ENCODE peak calls at places on chromosomes 12 and 14, in seven cellular contexts. O is WTC11, Y is spleen, L is MCF 10A, X is GM10248, Z is BE2C, M is NB4. R is an unnamed sample.

GRCh38 chr14:64745511-64746041 is 41.4 kb downstream of the PLEKHG3 start:
- DNase-seq in O (no peak), Y (no peak), L (no peak), X (no peak), Z (no peak), M (no peak), R (no peak)

GRCh38 chr14:106578479-106578878 is 1052.1 kb downstream of the TMEM121 start:
- DNase-seq in O (no peak), Y (peak; percentile 72), L (no peak), X (no peak), Z (no peak), M (peak; percentile 20), R (no peak)

GRCh38 chr14:77284066-77284855 is 13.3 kb upstream of the NGB start:
- DNase-seq in O (no peak), Y (no peak), L (no peak), X (no peak), Z (no peak), M (no peak), R (no peak)

GRCh38 chr12:47982311-47982710 is 18.9 kb downstream of the TMEM106C start:
- DNase-seq in O (no peak), Y (peak; percentile 59), L (no peak), X (no peak), Z (no peak), M (no peak), R (no peak)

GRCh38 chr12:120007272-120007671 is 18.2 kb downstream of the BICDL1 start:
- DNase-seq in O (no peak), Y (no peak), L (no peak), X (peak; percentile 31), Z (no peak), M (peak; percentile 15), R (no peak)

GRCh38 chr12:109475993-109476806 is 900 bp downstream of the KCTD10 start:
- DNase-seq in O (no peak), Y (no peak), L (no peak), X (no peak), Z (no peak), M (no peak), R (no peak)

GRCh38 chr12:79415296-79415695 is 275.5 kb downstream of the PAWR start:
- DNase-seq in O (no peak), Y (no peak), L (no peak), X (no peak), Z (no peak), M (no peak), R (no peak)

GRCh38 chr12:11795910-11796459 is 146.5 kb downstream of the ETV6 start:
- DNase-seq in O (no peak), Y (no peak), L (peak; percentile 88), X (no peak), Z (no peak), M (no peak), R (peak; percentile 87)

GRCh38 chr12:3277261-3277943 is 200.2 kb downstream of the TSPAN9 start:
- DNase-seq in O (no peak), Y (no peak), L (no peak), X (no peak), Z (no peak), M (no peak), R (no peak)

GRCh38 chr12:93015970-93016751 is 87.1 kb upstream of the EEA1 start:
- DNase-seq in O (no peak), Y (no peak), L (no peak), X (no peak), Z (no peak), M (no peak), R (no peak)

DNA sequence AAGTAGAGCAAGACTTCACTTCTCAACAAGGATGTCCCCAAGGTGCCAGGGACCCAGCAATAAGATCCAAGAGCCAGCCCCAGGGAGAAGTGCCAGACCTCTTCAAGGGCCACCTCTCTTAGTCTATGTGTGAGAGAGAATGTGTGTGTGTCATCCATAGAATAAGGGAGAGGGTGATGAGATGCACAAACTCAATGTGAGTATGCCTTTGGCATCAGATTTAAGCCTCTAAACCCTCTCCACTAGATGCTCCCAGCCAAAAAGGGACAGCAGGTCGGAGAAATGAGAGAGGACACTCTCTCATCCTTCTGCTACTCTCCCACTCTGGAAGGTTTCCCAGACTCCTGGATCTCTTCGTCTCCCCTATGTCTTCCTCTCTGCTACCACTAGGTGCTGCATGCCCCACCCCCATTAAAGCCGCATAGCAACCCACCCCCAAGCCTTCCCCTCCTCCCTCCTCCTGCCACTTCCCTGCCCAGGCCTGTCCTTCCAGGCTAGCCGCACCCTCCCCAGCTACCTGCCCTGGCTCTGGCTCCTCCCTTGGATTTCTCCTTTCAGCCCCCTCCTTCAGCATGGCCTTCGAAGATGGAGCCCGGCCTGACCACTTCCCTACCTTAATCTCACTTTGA is 7.6 kb downstream of the RARG start:
- DNase-seq in O (peak; percentile 77), Y (peak; percentile 61), L (peak; percentile 60), X (no peak), Z (peak; percentile 57), M (no peak), R (no peak)
- TF ChIP-seq CTCF in O (no peak), Y (no peak), L (peak; percentile 27), X (no peak), Z (peak; percentile 46), M (no peak), R (no peak)

GRCh38 chr12:122946690-122947271 is 19.5 kb downstream of the ABCB9 start:
- DNase-seq in O (no peak), Y (peak; percentile 88), L (peak; percentile 100), X (peak; percentile 75), Z (peak; percentile 31), M (peak; percentile 94), R (peak; percentile 98)
- TF ChIP-seq CTCF in O (no peak), Y (no peak), L (peak; percentile 22), X (peak; percentile 0), Z (peak; percentile 9), M (peak; percentile 55), R (peak; percentile 54)

DNA sequence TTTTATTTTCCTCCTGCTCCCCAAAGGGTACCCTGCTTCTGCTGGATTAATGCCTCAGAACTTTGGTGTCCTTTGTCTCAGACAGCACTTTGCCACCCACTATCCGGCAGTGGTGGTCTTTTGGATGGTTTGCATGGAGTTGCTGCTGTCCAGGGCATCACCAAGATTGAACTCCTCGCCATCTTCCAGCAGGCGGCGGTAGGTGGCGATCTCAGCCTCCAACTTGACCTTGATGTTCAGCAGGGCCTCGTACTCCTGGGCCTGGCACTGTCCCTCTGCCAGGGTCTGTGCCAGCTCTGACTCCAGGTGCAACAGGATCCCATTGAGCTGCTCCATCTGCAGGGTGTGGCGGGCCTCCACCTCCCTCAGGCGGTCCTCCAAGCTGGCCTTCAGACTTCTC is 9.4 kb upstream of the NOPCHAP1 start:
- DNase-seq in O (no peak), Y (no peak), L (no peak), X (no peak), Z (no peak), M (no peak), R (no peak)
- TF ChIP-seq CTCF in O (no peak), Y (no peak), L (no peak), X (no peak), Z (no peak), M (no peak), R (no peak)

GRCh38 chr14:32413967-32414640 is 85.0 kb downstream of the AKAP6 start:
- DNase-seq in O (no peak), Y (no peak), L (no peak), X (no peak), Z (no peak), M (no peak), R (no peak)
- TF ChIP-seq CTCF in O (no peak), Y (no peak), L (no peak), X (no peak), Z (no peak), M (no peak), R (no peak)

GRCh38 chr12:38544357-38545066 is 227.9 kb downstream of the ALG10B start:
- DNase-seq in O (peak; percentile 62), Y (no peak), L (peak; percentile 9), X (no peak), Z (peak; percentile 39), M (peak; percentile 6), R (no peak)
- TF ChIP-seq CTCF in O (no peak), Y (no peak), L (no peak), X (no peak), Z (peak; percentile 67), M (peak; percentile 49), R (no peak)

GRCh38 chr12:122947352-122947792 is 18.9 kb downstream of the ABCB9 start:
- DNase-seq in O (no peak), Y (no peak), L (no peak), X (no peak), Z (no peak), M (no peak), R (no peak)
- TF ChIP-seq CTCF in O (no peak), Y (no peak), L (no peak), X (no peak), Z (no peak), M (no peak), R (peak; percentile 15)